ENCODE peak calls at places on chromosome 18, in five cellular contexts. Y is suprapubic skin; Z is AG09319; E is activated naive CD4-positive, alpha-beta T cell treated with Interleukin-2 at 50 U/mL for 16 hours; T is endothelial cell. H is an unnamed sample.

GRCh38 chr18:23964282-23965238 is 50.0 kb upstream of the TTC39C start:
- DNase-seq in Y (no peak), Z (no peak), E (peak; percentile 65), T (no peak), H (no peak)

GRCh38 chr18:63736856-63737255 is 34.1 kb downstream of the SERPINB11 start:
- DNase-seq in Y (no peak), Z (no peak), E (no peak), T (no peak), H (no peak)

GRCh38 chr18:2337552-2338141 is 233.7 kb downstream of the METTL4 start:
- DNase-seq in Y (no peak), Z (no peak), E (peak; percentile 48), T (peak; percentile 26), H (no peak)

GRCh38 chr18:63314991-63315662 is 4.4 kb downstream of the BCL2 start:
- DNase-seq in Y (no peak), Z (no peak), E (no peak), T (no peak), H (no peak)

GRCh38 chr18:13425357-13426095 is 207.0 kb downstream of the LDLRAD4 start:
- DNase-seq in Y (peak; percentile 64), Z (no peak), E (no peak), T (no peak), H (no peak)

GRCh38 chr18:5107990-5108389 is 89.1 kb downstream of the AKAIN1 start:
- DNase-seq in Y (no peak), Z (no peak), E (no peak), T (peak; percentile 19), H (no peak)

GRCh38 chr18:76679259-76679658 is 143.1 kb upstream of the ZNF236 start:
- DNase-seq in Y (no peak), Z (no peak), E (no peak), T (no peak), H (no peak)

GRCh38 chr18:59996370-59996966 is 96.7 kb downstream of the PMAIP1 start:
- DNase-seq in Y (no peak), Z (peak; percentile 22), E (no peak), T (peak; percentile 52), H (peak; percentile 20)

GRCh38 chr18:32548688-32549087 is 78.0 kb upstream of the GAREM1 start:
- DNase-seq in Y (no peak), Z (no peak), E (no peak), T (no peak), H (no peak)

GRCh38 chr18:74326238-74326637 is 10.6 kb downstream of the C18orf63 start:
- DNase-seq in Y (no peak), Z (no peak), E (no peak), T (no peak), H (no peak)

GRCh38 chr18:46281185-46282176 is 177.3 kb downstream of the HAUS1 start:
- DNase-seq in Y (no peak), Z (peak; percentile 39), E (peak; percentile 59), T (peak; percentile 83), H (peak; percentile 41)

GRCh38 chr18:63505566-63506335 is 29.0 kb downstream of the SERPINB5 start:
- DNase-seq in Y (no peak), Z (no peak), E (peak; percentile 9), T (peak; percentile 73), H (no peak)

GRCh38 chr18:48230459-48231113 is 178.6 kb downstream of the ZBTB7C start:
- DNase-seq in Y (no peak), Z (no peak), E (no peak), T (peak; percentile 72), H (peak; percentile 15)

GRCh38 chr18:33593261-33593660 is 15.2 kb downstream of the ASXL3 start:
- DNase-seq in Y (no peak), Z (no peak), E (no peak), T (no peak), H (no peak)

GRCh38 chr18:59308201-59309014 is 10.0 kb downstream of the CPLX4 start:
- DNase-seq in Y (peak; percentile 76), Z (peak; percentile 19), E (peak; percentile 72), T (peak; percentile 91), H (peak; percentile 18)

GRCh38 chr18:22106536-22107292 is 62.7 kb upstream of the GATA6 start:
- DNase-seq in Y (no peak), Z (no peak), E (no peak), T (no peak), H (peak; percentile 50)